ENCODE peak calls at places on chromosomes 3 and 15, in nine cellular contexts. One of them, this sample, is unnamed. For H3K9me3, the result is how much of the 10 kb centered on the place peaks cover.

GRCh38 chr3:161600185-161600584 is 103.6 kb downstream of the OTOL1 start:
- DNase-seq in lower lobe of right lung: no peak
- DNase-seq in AG04450: no peak
- DNase-seq in breast epithelium: no peak
- DNase-seq in mammary epithelial cell: no peak
- DNase-seq in gastrocnemius medialis: no peak
- DNase-seq in IMR-90: no peak
- DNase-seq in A549: peak
- DNase-seq in left ventricle myocardium inferior: no peak
- DNase-seq in this sample: no peak

GRCh38 chr3:134330895-134331810 is 43.1 kb downstream of the AMOTL2 start:
- DNase-seq in mammary epithelial cell: peak
- DNase-seq in left ventricle myocardium inferior: no peak
- DNase-seq in AG04450: no peak
- DNase-seq in breast epithelium: no peak
- DNase-seq in IMR-90: peak
- DNase-seq in gastrocnemius medialis: peak
- DNase-seq in A549: peak
- DNase-seq in lower lobe of right lung: no peak
- DNase-seq in this sample: no peak

GRCh38 chr3:50480471-50480870 is 23.0 kb downstream of the CACNA2D2 start:
- DNase-seq in breast epithelium: no peak
- DNase-seq in gastrocnemius medialis: no peak
- DNase-seq in mammary epithelial cell: no peak
- DNase-seq in IMR-90: no peak
- DNase-seq in AG04450: no peak
- DNase-seq in left ventricle myocardium inferior: no peak
- DNase-seq in lower lobe of right lung: no peak
- DNase-seq in A549: no peak
- DNase-seq in this sample: no peak

GRCh38 chr3:63976166-63976861 is 47.0 kb downstream of the PSMD6 start:
- DNase-seq in breast epithelium: no peak
- DNase-seq in gastrocnemius medialis: no peak
- DNase-seq in left ventricle myocardium inferior: no peak
- DNase-seq in A549: no peak
- DNase-seq in lower lobe of right lung: no peak
- DNase-seq in IMR-90: peak
- DNase-seq in AG04450: peak
- DNase-seq in mammary epithelial cell: peak
- DNase-seq in this sample: no peak

GRCh38 chr3:29384640-29385039 is 103.8 kb downstream of the RBMS3 start:
- DNase-seq in A549: no peak
- DNase-seq in IMR-90: peak
- DNase-seq in left ventricle myocardium inferior: peak
- DNase-seq in gastrocnemius medialis: no peak
- DNase-seq in mammary epithelial cell: peak
- DNase-seq in AG04450: no peak
- DNase-seq in lower lobe of right lung: no peak
- DNase-seq in breast epithelium: no peak
- DNase-seq in this sample: no peak

GRCh38 chr3:34957707-34958106 is 681.6 kb upstream of the ARPP21 start:
- DNase-seq in breast epithelium: no peak
- DNase-seq in mammary epithelial cell: no peak
- DNase-seq in AG04450: no peak
- DNase-seq in IMR-90: no peak
- DNase-seq in A549: no peak
- DNase-seq in gastrocnemius medialis: no peak
- DNase-seq in left ventricle myocardium inferior: no peak
- DNase-seq in lower lobe of right lung: no peak
- DNase-seq in this sample: no peak

GRCh38 chr3:194766845-194767244 is 81.2 kb downstream of the FAM43A start:
- DNase-seq in lower lobe of right lung: no peak
- DNase-seq in gastrocnemius medialis: no peak
- DNase-seq in breast epithelium: no peak
- DNase-seq in A549: no peak
- DNase-seq in left ventricle myocardium inferior: no peak
- DNase-seq in mammary epithelial cell: no peak
- DNase-seq in IMR-90: no peak
- DNase-seq in AG04450: no peak
- DNase-seq in this sample: no peak

GRCh38 chr3:56154297-56154696 is 314.0 kb downstream of the ERC2 start:
- DNase-seq in AG04450: no peak
- DNase-seq in IMR-90: no peak
- DNase-seq in breast epithelium: no peak
- DNase-seq in mammary epithelial cell: peak
- DNase-seq in gastrocnemius medialis: no peak
- DNase-seq in A549: peak
- DNase-seq in lower lobe of right lung: no peak
- DNase-seq in left ventricle myocardium inferior: no peak
- DNase-seq in this sample: no peak

GRCh38 chr15:66630801-66631351 is 65.1 kb upstream of the LCTL start:
- DNase-seq in gastrocnemius medialis: no peak
- DNase-seq in left ventricle myocardium inferior: no peak
- DNase-seq in mammary epithelial cell: no peak
- DNase-seq in A549: no peak
- DNase-seq in AG04450: no peak
- DNase-seq in IMR-90: no peak
- DNase-seq in breast epithelium: no peak
- DNase-seq in lower lobe of right lung: no peak
- DNase-seq in this sample: no peak

GRCh38 chr15:100336061-100336460 is 5.7 kb downstream of the ADAMTS17 start:
- DNase-seq in left ventricle myocardium inferior: no peak
- DNase-seq in breast epithelium: no peak
- DNase-seq in IMR-90: no peak
- DNase-seq in lower lobe of right lung: no peak
- DNase-seq in A549: no peak
- DNase-seq in AG04450: no peak
- DNase-seq in gastrocnemius medialis: no peak
- DNase-seq in mammary epithelial cell: no peak
- DNase-seq in this sample: no peak

GRCh38 chr15:50676799-50677483 is 9.7 kb downstream of the TRPM7 start:
- DNase-seq in mammary epithelial cell: peak
- DNase-seq in AG04450: no peak
- DNase-seq in gastrocnemius medialis: no peak
- DNase-seq in IMR-90: peak
- DNase-seq in left ventricle myocardium inferior: no peak
- DNase-seq in lower lobe of right lung: no peak
- DNase-seq in A549: peak
- DNase-seq in breast epithelium: no peak
- DNase-seq in this sample: no peak

GRCh38 chr3:189797103-189797850 is 166.1 kb downstream of the TP63 start:
- DNase-seq in lower lobe of right lung: no peak
- DNase-seq in A549: no peak
- DNase-seq in IMR-90: no peak
- DNase-seq in left ventricle myocardium inferior: no peak
- DNase-seq in gastrocnemius medialis: no peak
- DNase-seq in breast epithelium: no peak
- DNase-seq in AG04450: no peak
- DNase-seq in mammary epithelial cell: no peak
- DNase-seq in this sample: no peak

GRCh38 chr3:98326494-98326893 is 27.2 kb upstream of the OR5K4 start:
- DNase-seq in mammary epithelial cell: no peak
- DNase-seq in lower lobe of right lung: no peak
- DNase-seq in breast epithelium: no peak
- DNase-seq in gastrocnemius medialis: no peak
- DNase-seq in A549: no peak
- DNase-seq in IMR-90: no peak
- DNase-seq in left ventricle myocardium inferior: no peak
- DNase-seq in AG04450: no peak
- DNase-seq in this sample: no peak

GRCh38 chr3:114480442-114480841 is 186.6 kb downstream of the TIGIT start:
- DNase-seq in mammary epithelial cell: no peak
- DNase-seq in lower lobe of right lung: no peak
- DNase-seq in breast epithelium: no peak
- DNase-seq in AG04450: peak
- DNase-seq in left ventricle myocardium inferior: no peak
- DNase-seq in A549: no peak
- DNase-seq in IMR-90: peak
- DNase-seq in gastrocnemius medialis: no peak
- DNase-seq in this sample: no peak

DNA sequence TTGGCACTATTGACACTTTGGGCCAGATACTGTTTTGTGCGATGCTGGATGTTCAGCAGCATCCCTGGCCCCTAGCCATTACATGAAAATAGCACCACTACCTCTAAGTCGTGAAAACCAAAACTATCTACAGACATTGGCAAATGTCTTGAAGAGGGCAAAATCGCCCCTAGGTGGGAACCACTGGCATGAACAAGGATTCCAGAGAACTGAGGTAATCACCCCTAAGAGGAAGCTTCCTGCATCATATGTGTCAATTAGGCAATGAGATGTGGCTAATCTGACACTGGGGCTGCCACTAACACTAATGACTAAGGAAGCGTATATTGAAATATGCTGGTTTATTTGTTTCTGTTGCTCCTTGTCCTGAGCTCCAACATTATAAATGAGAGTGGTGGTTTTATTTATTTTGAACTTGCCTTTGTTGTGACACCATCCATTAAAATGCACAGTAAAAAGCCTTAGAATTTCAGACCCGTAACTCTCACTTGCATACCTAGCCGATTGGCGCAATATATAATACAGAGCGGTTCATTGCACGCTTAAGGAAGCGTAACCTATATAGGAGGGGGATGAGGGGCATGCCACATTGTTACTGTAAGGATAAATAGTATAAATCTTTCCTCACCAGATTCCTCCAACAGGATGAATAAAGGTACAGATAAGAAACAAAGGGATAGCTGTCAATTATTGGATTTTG is 299.8 kb upstream of the CNTN4 start:
- DNase-seq in mammary epithelial cell: no peak
- DNase-seq in left ventricle myocardium inferior: no peak
- DNase-seq in lower lobe of right lung: no peak
- DNase-seq in gastrocnemius medialis: no peak
- DNase-seq in AG04450: no peak
- DNase-seq in A549: no peak
- DNase-seq in IMR-90: no peak
- DNase-seq in breast epithelium: no peak
- DNase-seq in this sample: no peak
- H3K9me3 ChIP-seq in mammary epithelial cell: under half
- H3K9me3 ChIP-seq in left ventricle myocardium inferior: under half
- H3K9me3 ChIP-seq in lower lobe of right lung: under half
- H3K9me3 ChIP-seq in gastrocnemius medialis: under half
- H3K9me3 ChIP-seq in AG04450: under half
- H3K9me3 ChIP-seq in A549: under half
- H3K9me3 ChIP-seq in IMR-90: under half
- H3K9me3 ChIP-seq in breast epithelium: under half
- H3K9me3 ChIP-seq in this sample: under half

GRCh38 chr3:128475355-128475754 is 8.7 kb upstream of the DNAJB8 start:
- DNase-seq in IMR-90: no peak
- DNase-seq in mammary epithelial cell: no peak
- DNase-seq in breast epithelium: no peak
- DNase-seq in AG04450: no peak
- DNase-seq in lower lobe of right lung: no peak
- DNase-seq in A549: no peak
- DNase-seq in left ventricle myocardium inferior: no peak
- DNase-seq in gastrocnemius medialis: no peak
- DNase-seq in this sample: no peak
- TF ChIP-seq CTCF in IMR-90: no peak
- TF ChIP-seq CTCF in mammary epithelial cell: no peak
- TF ChIP-seq CTCF in breast epithelium: no peak
- TF ChIP-seq CTCF in AG04450: no peak
- TF ChIP-seq CTCF in lower lobe of right lung: no peak
- TF ChIP-seq CTCF in A549: no peak
- TF ChIP-seq CTCF in left ventricle myocardium inferior: no peak
- TF ChIP-seq CTCF in gastrocnemius medialis: no peak
- TF ChIP-seq CTCF in this sample: no peak

DNA sequence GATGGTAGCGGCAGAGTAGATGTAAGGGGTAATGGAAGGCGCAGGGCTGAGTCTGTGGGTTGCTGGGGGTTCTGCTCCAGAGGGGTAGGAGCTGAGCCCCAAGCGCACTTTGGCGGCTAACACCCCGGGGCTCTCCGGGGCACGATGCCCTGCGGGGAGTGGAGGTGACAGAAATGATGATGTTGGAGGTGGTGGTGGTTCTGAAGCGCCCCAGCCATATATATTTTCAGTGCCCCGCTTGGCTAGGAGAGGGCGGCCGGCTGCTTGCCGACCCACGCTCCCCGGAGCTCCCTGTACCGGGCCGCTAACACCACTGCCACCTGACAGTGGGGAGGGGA is 9.7 kb downstream of the ZIC4 start:
- DNase-seq in left ventricle myocardium inferior: no peak
- DNase-seq in A549: no peak
- DNase-seq in lower lobe of right lung: no peak
- DNase-seq in gastrocnemius medialis: no peak
- DNase-seq in mammary epithelial cell: no peak
- DNase-seq in breast epithelium: no peak
- DNase-seq in AG04450: no peak
- DNase-seq in IMR-90: no peak
- DNase-seq in this sample: no peak
- H3K9me3 ChIP-seq in left ventricle myocardium inferior: under half
- H3K9me3 ChIP-seq in A549: under half
- H3K9me3 ChIP-seq in lower lobe of right lung: under half
- H3K9me3 ChIP-seq in gastrocnemius medialis: under half
- H3K9me3 ChIP-seq in mammary epithelial cell: under half
- H3K9me3 ChIP-seq in breast epithelium: under half
- H3K9me3 ChIP-seq in AG04450: under half
- H3K9me3 ChIP-seq in IMR-90: under half
- H3K9me3 ChIP-seq in this sample: under half

GRCh38 chr15:37134699-37135131 is 34.4 kb upstream of the MEIS2 start:
- DNase-seq in A549: peak
- DNase-seq in left ventricle myocardium inferior: no peak
- DNase-seq in IMR-90: peak
- DNase-seq in AG04450: no peak
- DNase-seq in lower lobe of right lung: no peak
- DNase-seq in breast epithelium: no peak
- DNase-seq in mammary epithelial cell: peak
- DNase-seq in gastrocnemius medialis: no peak
- DNase-seq in this sample: no peak

GRCh38 chr15:37134244-37134643 is 33.9 kb upstream of the MEIS2 start:
- DNase-seq in A549: no peak
- DNase-seq in left ventricle myocardium inferior: no peak
- DNase-seq in lower lobe of right lung: no peak
- DNase-seq in mammary epithelial cell: no peak
- DNase-seq in gastrocnemius medialis: no peak
- DNase-seq in AG04450: no peak
- DNase-seq in breast epithelium: no peak
- DNase-seq in IMR-90: no peak
- DNase-seq in this sample: no peak

GRCh38 chr15:37133619-37134018 is 33.3 kb upstream of the MEIS2 start:
- DNase-seq in IMR-90: peak
- DNase-seq in breast epithelium: no peak
- DNase-seq in lower lobe of right lung: no peak
- DNase-seq in left ventricle myocardium inferior: no peak
- DNase-seq in AG04450: no peak
- DNase-seq in mammary epithelial cell: peak
- DNase-seq in A549: peak
- DNase-seq in gastrocnemius medialis: no peak
- DNase-seq in this sample: no peak

GRCh38 chr15:37136666-37137065 is 36.3 kb upstream of the MEIS2 start:
- DNase-seq in IMR-90: peak
- DNase-seq in left ventricle myocardium inferior: no peak
- DNase-seq in lower lobe of right lung: no peak
- DNase-seq in mammary epithelial cell: no peak
- DNase-seq in AG04450: no peak
- DNase-seq in A549: no peak
- DNase-seq in breast epithelium: no peak
- DNase-seq in gastrocnemius medialis: no peak
- DNase-seq in this sample: no peak

DNA sequence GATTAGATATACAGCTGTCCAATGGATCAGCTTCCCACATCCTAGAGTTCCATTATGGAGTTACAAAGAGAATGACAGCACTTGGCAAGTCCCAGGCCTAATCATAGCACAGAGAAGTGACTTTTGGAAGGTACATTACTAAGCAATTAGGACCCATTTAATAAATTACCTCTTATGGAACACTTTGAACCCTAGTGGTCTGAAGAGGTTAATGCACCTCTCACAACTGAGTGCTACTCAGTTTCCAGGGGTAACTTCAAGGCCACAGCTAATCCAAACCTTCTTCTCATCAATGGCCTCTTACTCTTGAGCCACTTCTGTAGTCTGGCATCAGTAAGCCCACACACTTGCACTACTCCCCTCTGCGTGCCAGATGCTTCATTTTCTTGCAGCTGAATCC is 34.9 kb upstream of the MEIS2 start:
- DNase-seq in AG04450: no peak
- DNase-seq in IMR-90: no peak
- DNase-seq in A549: no peak
- DNase-seq in lower lobe of right lung: no peak
- DNase-seq in left ventricle myocardium inferior: no peak
- DNase-seq in mammary epithelial cell: peak
- DNase-seq in breast epithelium: no peak
- DNase-seq in gastrocnemius medialis: no peak
- DNase-seq in this sample: no peak
- TF ChIP-seq CTCF in AG04450: peak
- TF ChIP-seq CTCF in IMR-90: peak
- TF ChIP-seq CTCF in A549: no peak
- TF ChIP-seq CTCF in lower lobe of right lung: peak
- TF ChIP-seq CTCF in left ventricle myocardium inferior: peak
- TF ChIP-seq CTCF in mammary epithelial cell: peak
- TF ChIP-seq CTCF in breast epithelium: no peak
- TF ChIP-seq CTCF in gastrocnemius medialis: no peak
- TF ChIP-seq CTCF in this sample: no peak